ENCODE peak calls at places on chromosomes 3 and 15, in ten cellular contexts. E, M, G, A, Y, V, C, I, X and Z are unnamed samples.

GRCh38 chr15:73328986-73329385 is 39.8 kb downstream of the HCN4 start:
- DNase-seq in E (no peak), M (no peak), G (no peak), A (no peak), Y (no peak), V (no peak), C (no peak), I (no peak), X (no peak), Z (no peak)

GRCh38 chr3:14235003-14235876 is 56.6 kb downstream of the LSM3 start:
- DNase-seq in E (no peak), M (no peak), G (no peak), A (no peak), Y (no peak), V (no peak), C (no peak), I (no peak), X (no peak), Z (peak)

GRCh38 chr3:100913870-100914654 is 79.2 kb downstream of the ABI3BP start:
- DNase-seq in E (no peak), M (no peak), G (no peak), A (no peak), Y (no peak), V (no peak), C (no peak), I (no peak), X (no peak), Z (no peak)

GRCh38 chr3:17553080-17553479 is 189.4 kb downstream of the TBC1D5 start:
- DNase-seq in E (no peak), M (peak), G (no peak), A (no peak), Y (no peak), V (no peak), C (no peak), I (no peak), X (no peak), Z (no peak)

GRCh38 chr15:52717924-52718323 is 38.7 kb upstream of the ATOSA start:
- DNase-seq in E (no peak), M (no peak), G (no peak), A (no peak), Y (no peak), V (no peak), C (no peak), I (no peak), X (no peak), Z (no peak)

GRCh38 chr3:126211569-126211968 is 31.2 kb upstream of the ALDH1L1 start:
- DNase-seq in E (no peak), M (no peak), G (no peak), A (no peak), Y (no peak), V (no peak), C (no peak), I (no peak), X (no peak), Z (no peak)

GRCh38 chr3:62632510-62633294 is 242.5 kb downstream of the CADPS start:
- DNase-seq in E (no peak), M (no peak), G (no peak), A (no peak), Y (no peak), V (no peak), C (no peak), I (no peak), X (no peak), Z (no peak)

GRCh38 chr3:66418432-66419052 is 82.3 kb downstream of the LRIG1 start:
- DNase-seq in E (no peak), M (no peak), G (no peak), A (no peak), Y (no peak), V (no peak), C (no peak), I (no peak), X (peak), Z (no peak)

GRCh38 chr3:73068419-73068818 is 7.0 kb downstream of the EBLN2 start:
- DNase-seq in E (no peak), M (no peak), G (no peak), A (no peak), Y (no peak), V (no peak), C (no peak), I (no peak), X (no peak), Z (no peak)

GRCh38 chr15:36358094-36358961 is 221.1 kb upstream of the CDIN1 start:
- DNase-seq in E (no peak), M (peak), G (no peak), A (no peak), Y (no peak), V (no peak), C (no peak), I (no peak), X (no peak), Z (no peak)

GRCh38 chr3:158801200-158801599 is 654 bp upstream of the MFSD1 start:
- DNase-seq in E (no peak), M (peak), G (no peak), A (no peak), Y (no peak), V (no peak), C (peak), I (no peak), X (no peak), Z (peak)

GRCh38 chr3:107846282-107846852 is 244.5 kb downstream of the CD47 start:
- DNase-seq in E (peak), M (peak), G (peak), A (peak), Y (no peak), V (peak), C (peak), I (peak), X (no peak), Z (peak)

GRCh38 chr3:66656608-66657007 is 155.8 kb upstream of the LRIG1 start:
- DNase-seq in E (no peak), M (no peak), G (no peak), A (no peak), Y (no peak), V (no peak), C (no peak), I (no peak), X (no peak), Z (no peak)

GRCh38 chr15:69929905-69930630 is 167.6 kb downstream of the TLE3 start:
- DNase-seq in E (no peak), M (no peak), G (no peak), A (no peak), Y (no peak), V (no peak), C (no peak), I (no peak), X (no peak), Z (no peak)

GRCh38 chr3:59605944-59606534 is 556.2 kb upstream of the CFAP20DC start:
- DNase-seq in E (no peak), M (no peak), G (no peak), A (no peak), Y (no peak), V (no peak), C (no peak), I (no peak), X (no peak), Z (no peak)

GRCh38 chr3:143016321-143016972 is 15.1 kb downstream of the U2SURP start:
- DNase-seq in E (no peak), M (peak), G (no peak), A (no peak), Y (peak), V (no peak), C (no peak), I (no peak), X (no peak), Z (no peak)

GRCh38 chr3:8988791-8989558 is 25.7 kb upstream of the RAD18 start:
- DNase-seq in E (no peak), M (no peak), G (no peak), A (no peak), Y (no peak), V (no peak), C (no peak), I (no peak), X (no peak), Z (no peak)

GRCh38 chr3:63278171-63278999 is at the start of gene SYNPR:
- DNase-seq in E (no peak), M (no peak), G (no peak), A (no peak), Y (peak), V (no peak), C (no peak), I (no peak), X (no peak), Z (no peak)

GRCh38 chr3:124121379-124122336 is 129.7 kb upstream of the ROPN1 start:
- DNase-seq in E (no peak), M (no peak), G (no peak), A (no peak), Y (no peak), V (no peak), C (no peak), I (no peak), X (no peak), Z (no peak)

GRCh38 chr15:99131441-99132023 is 26.7 kb downstream of the SYNM start:
- DNase-seq in E (no peak), M (no peak), G (no peak), A (no peak), Y (no peak), V (no peak), C (no peak), I (no peak), X (no peak), Z (no peak)

GRCh38 chr3:177211503-177212277 is 14.4 kb upstream of the TBL1XR1 start:
- DNase-seq in E (no peak), M (peak), G (no peak), A (no peak), Y (no peak), V (no peak), C (no peak), I (no peak), X (no peak), Z (peak)

GRCh38 chr3:127289646-127290575 is 2.1 kb upstream of the PRR20G start:
- DNase-seq in E (no peak), M (no peak), G (no peak), A (no peak), Y (no peak), V (no peak), C (no peak), I (no peak), X (no peak), Z (no peak)

GRCh38 chr3:139286241-139286640 is 57.6 kb upstream of the MRPS22 start:
- DNase-seq in E (no peak), M (no peak), G (no peak), A (no peak), Y (no peak), V (no peak), C (no peak), I (no peak), X (no peak), Z (no peak)

GRCh38 chr3:61451841-61452240 is 109.5 kb upstream of the PTPRG start:
- DNase-seq in E (no peak), M (no peak), G (no peak), A (no peak), Y (no peak), V (no peak), C (no peak), I (no peak), X (no peak), Z (no peak)

GRCh38 chr15:61621865-61622264 is 392.8 kb upstream of the RORA start:
- DNase-seq in E (no peak), M (no peak), G (no peak), A (no peak), Y (no peak), V (no peak), C (no peak), I (no peak), X (no peak), Z (no peak)

GRCh38 chr3:99487894-99488293 is 150.5 kb upstream of the COL8A1 start:
- DNase-seq in E (no peak), M (no peak), G (no peak), A (no peak), Y (no peak), V (no peak), C (no peak), I (no peak), X (no peak), Z (no peak)

GRCh38 chr15:25717116-25717755 is 145.9 kb downstream of the ATP10A start:
- DNase-seq in E (no peak), M (no peak), G (no peak), A (no peak), Y (no peak), V (no peak), C (no peak), I (no peak), X (no peak), Z (no peak)

GRCh38 chr3:74561881-74562280 is 52.6 kb downstream of the CNTN3 start:
- DNase-seq in E (no peak), M (no peak), G (no peak), A (no peak), Y (no peak), V (no peak), C (no peak), I (no peak), X (no peak), Z (no peak)

GRCh38 chr15:101168898-101169297 is 83.0 kb downstream of the CHSY1 start:
- DNase-seq in E (no peak), M (no peak), G (no peak), A (no peak), Y (no peak), V (no peak), C (no peak), I (no peak), X (no peak), Z (no peak)

GRCh38 chr3:171457263-171458055 is 2.7 kb downstream of the TNIK start:
- DNase-seq in E (no peak), M (no peak), G (no peak), A (no peak), Y (no peak), V (no peak), C (peak), I (no peak), X (no peak), Z (peak)

GRCh38 chr3:30875505-30875904 is 19.0 kb downstream of the GADL1 start:
- DNase-seq in E (no peak), M (no peak), G (no peak), A (no peak), Y (no peak), V (no peak), C (no peak), I (no peak), X (no peak), Z (no peak)

GRCh38 chr3:18423401-18424212 is 1.5 kb downstream of the SATB1 start:
- DNase-seq in E (peak), M (peak), G (no peak), A (no peak), Y (no peak), V (peak), C (peak), I (peak), X (no peak), Z (peak)

GRCh38 chr15:85858586-85859375 is 64.1 kb upstream of the KLHL25 start:
- DNase-seq in E (no peak), M (peak), G (peak), A (peak), Y (peak), V (peak), C (peak), I (peak), X (peak), Z (peak)

GRCh38 chr3:22450785-22451400 is 699.9 kb upstream of the ZNF385D start:
- DNase-seq in E (peak), M (no peak), G (no peak), A (no peak), Y (no peak), V (no peak), C (no peak), I (no peak), X (no peak), Z (no peak)

GRCh38 chr3:126450744-126451143 is 24.9 kb downstream of the ZXDC start:
- DNase-seq in E (no peak), M (no peak), G (no peak), A (no peak), Y (no peak), V (no peak), C (no peak), I (no peak), X (no peak), Z (no peak)